ENCODE peak calls at places on chromosomes 1 and 21, in five cellular contexts. B is HepG2, X is IMR-90, L is K562, F is H1. P is an unnamed sample.

GRCh38 chr1:20385630-20386029 is 95.0 kb downstream of the VWA5B1 start:
- DNase-seq in F (no peak), L (no peak), B (no peak), X (no peak), P (no peak)

GRCh38 chr1:53956308-53957168 is 10.4 kb downstream of the LRRC42 start:
- DNase-seq in X (no peak), B (no peak), F (no peak), L (no peak), P (no peak)

GRCh38 chr1:32272557-32273388 is 19.1 kb upstream of the HDAC1 start:
- DNase-seq in B (no peak), L (no peak), F (no peak), X (no peak), P (no peak)

GRCh38 chr1:52237430-52237829 is 95.5 kb downstream of the ZFYVE9 start:
- DNase-seq in B (no peak), F (no peak), X (peak), L (peak), P (no peak)

GRCh38 chr1:203768158-203768725 is 3.3 kb downstream of the LAX1 start:
- DNase-seq in B (no peak), L (no peak), F (no peak), X (no peak), P (no peak)

GRCh38 chr1:226104671-226105121 is 42.2 kb downstream of the H3-3A start:
- DNase-seq in F (no peak), B (no peak), L (no peak), X (peak), P (no peak)

GRCh38 chr1:5891736-5892135 is 100.5 kb downstream of the NPHP4 start:
- DNase-seq in B (no peak), X (peak), F (no peak), L (no peak), P (no peak)

GRCh38 chr1:156143765-156144489 is 9.5 kb upstream of the SEMA4A start:
- DNase-seq in L (no peak), X (no peak), B (no peak), F (no peak), P (no peak)

GRCh38 chr21:36347962-36348328 is 27.9 kb downstream of the MORC3 start:
- DNase-seq in F (no peak), L (no peak), B (no peak), X (peak), P (no peak)

GRCh38 chr1:223622132-223622842 is 43.2 kb downstream of the CAPN8 start:
- DNase-seq in F (no peak), X (no peak), B (peak), L (no peak), P (no peak)

GRCh38 chr1:240149488-240150094 is 57.9 kb downstream of the FMN2 start:
- DNase-seq in B (peak), X (peak), F (no peak), L (peak), P (peak)

GRCh38 chr1:94332952-94333351 is 85.2 kb upstream of the ABCD3 start:
- DNase-seq in B (peak), F (no peak), L (no peak), X (peak), P (no peak)

GRCh38 chr1:240498335-240498734 is 113.6 kb downstream of the GREM2 start:
- DNase-seq in X (no peak), L (no peak), F (no peak), B (no peak), P (no peak)

GRCh38 chr1:98103617-98104284 is 182.9 kb upstream of the DPYD start:
- DNase-seq in L (no peak), F (no peak), X (peak), B (no peak), P (peak)

GRCh38 chr1:30765610-30766434 is 8.2 kb upstream of the LAPTM5 start:
- DNase-seq in F (no peak), X (no peak), L (peak), B (no peak), P (no peak)

GRCh38 chr1:35680271-35680670 is 38.4 kb downstream of the C1orf216 start:
- DNase-seq in L (no peak), F (no peak), B (no peak), X (no peak), P (no peak)

GRCh38 chr1:31444725-31445448 is 31.9 kb downstream of the SERINC2 start:
- DNase-seq in L (peak), F (no peak), X (no peak), B (peak), P (peak)

GRCh38 chr1:90133133-90133532 is 138.2 kb downstream of the ZNF326 start:
- DNase-seq in F (no peak), X (peak), B (peak), L (peak), P (peak)

GRCh38 chr1:203186446-203187305 is at the start of gene CHI3L1:
- DNase-seq in B (no peak), F (no peak), X (no peak), L (no peak), P (no peak)

GRCh38 chr1:218930472-218930871 is 243.2 kb upstream of the LYPLAL1 start:
- DNase-seq in X (no peak), F (no peak), B (no peak), L (no peak), P (no peak)

GRCh38 chr1:201307239-201307638 is 23.9 kb downstream of the PKP1 start:
- DNase-seq in L (no peak), X (peak), B (no peak), F (no peak), P (no peak)

GRCh38 chr1:42143875-42144274 is 9.3 kb upstream of the GUCA2B start:
- DNase-seq in X (no peak), B (no peak), L (no peak), F (no peak), P (no peak)

GRCh38 chr1:42145726-42146125 is 7.5 kb upstream of the GUCA2B start:
- DNase-seq in B (no peak), X (no peak), L (no peak), F (no peak), P (no peak)

GRCh38 chr1:42145190-42145716 is 8.0 kb upstream of the GUCA2B start:
- DNase-seq in L (no peak), X (no peak), B (no peak), F (no peak), P (no peak)

GRCh38 chr1:42142894-42143675 is 10.1 kb upstream of the GUCA2B start:
- DNase-seq in L (no peak), X (no peak), F (no peak), B (no peak), P (no peak)

DNA sequence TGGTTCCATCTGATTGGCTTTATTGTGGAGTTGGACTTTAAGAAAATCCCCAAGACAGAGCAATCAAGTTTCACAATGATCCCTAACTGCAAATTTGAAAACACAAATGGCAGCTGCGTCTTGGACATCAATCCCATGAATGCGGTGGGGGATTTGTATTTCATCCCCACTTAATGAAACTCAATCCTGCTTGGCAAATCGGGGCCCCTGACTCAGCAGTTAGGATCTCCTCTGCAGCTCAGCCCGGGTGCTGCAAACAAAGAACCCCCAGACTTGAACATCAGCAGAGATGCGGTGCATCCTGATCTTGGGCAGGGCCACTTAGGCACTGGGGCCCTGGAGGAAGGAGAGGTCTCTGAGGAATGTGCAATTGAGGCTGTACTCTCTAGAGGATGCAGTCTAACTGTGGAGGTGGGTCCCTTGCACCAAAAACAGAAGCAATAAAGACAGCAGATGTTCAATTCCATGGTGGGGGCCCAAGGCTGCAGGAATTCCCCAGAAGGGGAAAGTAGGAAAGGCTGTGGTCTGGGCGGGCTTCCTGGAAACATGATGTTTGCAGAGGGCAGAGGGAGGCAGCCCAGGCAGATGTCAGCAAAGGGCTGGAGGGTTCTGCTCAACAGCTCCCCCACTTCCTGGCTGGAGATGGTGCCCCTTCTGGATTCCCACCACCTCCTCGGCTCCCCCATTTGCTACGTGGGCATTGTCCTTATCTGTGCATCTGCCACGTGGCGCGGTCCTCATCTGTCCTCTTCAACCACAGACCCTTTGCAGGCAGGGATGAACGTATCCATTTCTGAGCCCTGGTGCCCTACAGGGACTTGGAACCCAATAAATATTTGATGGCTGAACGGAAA is 8.6 kb upstream of the GUCA2B start:
- DNase-seq in X (no peak), L (no peak), B (no peak), F (no peak), P (no peak)
- TF ChIP-seq MAFK in X (no peak), L (no peak), B (peak), F (no peak), P (no peak)

DNA sequence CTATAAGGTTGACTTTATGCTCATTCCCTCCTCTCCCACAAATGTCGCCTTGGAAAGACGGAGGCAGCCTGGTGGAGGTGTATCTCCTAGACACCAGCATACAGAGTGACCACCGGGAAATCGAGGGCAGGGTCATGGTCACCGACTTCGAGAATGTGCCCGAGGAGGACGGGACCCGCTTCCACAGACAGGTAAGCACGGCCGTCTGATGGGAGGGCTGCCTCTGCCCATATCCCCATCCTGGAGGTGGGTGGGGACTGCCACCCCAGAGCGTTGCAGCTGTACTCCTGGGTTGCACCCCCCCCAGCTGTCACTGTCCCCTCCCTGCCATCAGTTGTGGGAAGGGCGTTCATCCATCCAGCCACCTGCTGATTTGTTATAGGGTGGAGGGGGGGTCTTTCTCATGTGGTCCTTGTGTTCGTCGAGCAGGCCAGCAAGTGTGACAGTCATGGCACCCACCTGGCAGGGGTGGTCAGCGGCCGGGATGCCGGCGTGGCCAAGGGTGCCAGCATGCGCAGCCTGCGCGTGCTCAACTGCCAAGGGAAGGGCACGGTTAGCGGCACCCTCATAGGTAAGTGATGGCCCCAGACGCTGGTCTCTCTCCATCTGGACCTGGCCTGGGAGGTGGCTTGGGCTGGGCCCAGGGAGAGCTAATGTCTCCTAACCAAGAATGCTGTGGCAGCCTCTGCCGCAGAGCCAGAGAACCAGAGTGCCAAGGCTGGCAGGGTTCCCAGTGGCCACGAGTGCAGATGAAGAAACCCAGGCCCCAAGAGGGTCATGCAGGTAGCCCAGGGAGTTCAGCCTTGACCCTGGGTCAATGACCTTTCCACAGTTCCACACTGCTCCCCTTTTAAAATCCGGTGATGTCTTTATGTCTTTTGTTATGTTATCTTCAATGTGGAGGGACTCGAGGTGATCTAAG is 13.1 kb downstream of the PCSK9 start:
- DNase-seq in X (no peak), B (no peak), L (no peak), F (no peak), P (no peak)
- TF ChIP-seq MAFK in X (no peak), B (no peak), L (no peak), F (no peak), P (no peak)

GRCh38 chr1:180720753-180721152 is 88.9 kb downstream of the XPR1 start:
- DNase-seq in L (peak), X (peak), F (no peak), B (no peak), P (no peak)
- TF ChIP-seq MAFK in L (no peak), X (no peak), F (no peak), B (no peak), P (no peak)

GRCh38 chr1:60924165-60924564 is 158.2 kb upstream of the NFIA start:
- DNase-seq in B (no peak), L (no peak), F (no peak), X (no peak), P (no peak)
- TF ChIP-seq MAFK in B (no peak), L (no peak), F (no peak), X (no peak), P (no peak)